ENCODE peak calls at places on chromosomes 3 and 15, in five cellular contexts. One of them, this sample, is unnamed.

GRCh38 chr15:29805043-29805707 is 17.1 kb downstream of the TJP1 start:
- DNase-seq in pancreas: no peak
- DNase-seq in ovary: peak
- DNase-seq in upper lobe of right lung: no peak
- DNase-seq in PC-9: no peak
- DNase-seq in this sample: no peak

GRCh38 chr15:40436116-40436891 is 4.4 kb upstream of the BAHD1 start:
- DNase-seq in ovary: peak
- DNase-seq in upper lobe of right lung: no peak
- DNase-seq in pancreas: no peak
- DNase-seq in PC-9: no peak
- DNase-seq in this sample: no peak

GRCh38 chr3:97256060-97256459 is 441.7 kb downstream of the EPHA6 start:
- DNase-seq in upper lobe of right lung: no peak
- DNase-seq in ovary: no peak
- DNase-seq in PC-9: no peak
- DNase-seq in pancreas: no peak
- DNase-seq in this sample: no peak

GRCh38 chr3:108862865-108863798 is 40.5 kb downstream of the TRAT1 start:
- DNase-seq in upper lobe of right lung: no peak
- DNase-seq in PC-9: no peak
- DNase-seq in ovary: no peak
- DNase-seq in pancreas: no peak
- DNase-seq in this sample: no peak

GRCh38 chr3:196659901-196660351 is 20.4 kb downstream of the NRROS start:
- DNase-seq in ovary: no peak
- DNase-seq in upper lobe of right lung: no peak
- DNase-seq in pancreas: no peak
- DNase-seq in PC-9: no peak
- DNase-seq in this sample: no peak

GRCh38 chr3:105837143-105837740 is 31.6 kb downstream of the CBLB start:
- DNase-seq in ovary: no peak
- DNase-seq in PC-9: no peak
- DNase-seq in pancreas: no peak
- DNase-seq in upper lobe of right lung: no peak
- DNase-seq in this sample: no peak

GRCh38 chr3:173913397-173913796 is 515.9 kb downstream of the NLGN1 start:
- DNase-seq in upper lobe of right lung: no peak
- DNase-seq in pancreas: no peak
- DNase-seq in PC-9: no peak
- DNase-seq in ovary: no peak
- DNase-seq in this sample: no peak

GRCh38 chr15:45167631-45168205 is 20.0 kb downstream of the SHF start:
- DNase-seq in PC-9: no peak
- DNase-seq in upper lobe of right lung: no peak
- DNase-seq in pancreas: no peak
- DNase-seq in ovary: no peak
- DNase-seq in this sample: no peak

GRCh38 chr15:42143866-42144625 is 12.4 kb downstream of the PLA2G4F start:
- DNase-seq in PC-9: no peak
- DNase-seq in ovary: no peak
- DNase-seq in pancreas: peak
- DNase-seq in upper lobe of right lung: peak
- DNase-seq in this sample: no peak

GRCh38 chr3:154602241-154602640 is 172.3 kb upstream of the GPR149 start:
- DNase-seq in ovary: no peak
- DNase-seq in upper lobe of right lung: no peak
- DNase-seq in PC-9: no peak
- DNase-seq in pancreas: no peak
- DNase-seq in this sample: no peak

GRCh38 chr15:91668370-91668769 is 185.1 kb upstream of the SLCO3A1 start:
- DNase-seq in ovary: no peak
- DNase-seq in PC-9: no peak
- DNase-seq in upper lobe of right lung: no peak
- DNase-seq in pancreas: no peak
- DNase-seq in this sample: no peak

GRCh38 chr3:156256945-156257344 is 136.6 kb downstream of the KCNAB1 start:
- DNase-seq in upper lobe of right lung: no peak
- DNase-seq in pancreas: no peak
- DNase-seq in ovary: no peak
- DNase-seq in PC-9: no peak
- DNase-seq in this sample: no peak

GRCh38 chr3:196872316-196872715 is 4.6 kb downstream of the SENP5 start:
- DNase-seq in PC-9: no peak
- DNase-seq in upper lobe of right lung: no peak
- DNase-seq in ovary: no peak
- DNase-seq in pancreas: no peak
- DNase-seq in this sample: no peak

GRCh38 chr3:13420817-13421755 is 964 bp upstream of the NUP210 start:
- DNase-seq in ovary: no peak
- DNase-seq in pancreas: no peak
- DNase-seq in upper lobe of right lung: peak
- DNase-seq in PC-9: peak
- DNase-seq in this sample: peak

GRCh38 chr15:65096481-65097385 is 18.3 kb downstream of the UBAP1L start:
- DNase-seq in pancreas: peak
- DNase-seq in ovary: no peak
- DNase-seq in upper lobe of right lung: no peak
- DNase-seq in PC-9: no peak
- DNase-seq in this sample: no peak

GRCh38 chr3:45957606-45958005 is 14.3 kb downstream of the CXCR6 start:
- DNase-seq in pancreas: no peak
- DNase-seq in PC-9: no peak
- DNase-seq in upper lobe of right lung: no peak
- DNase-seq in ovary: no peak
- DNase-seq in this sample: no peak

GRCh38 chr15:97517726-97518125 is 442.8 kb upstream of the ARRDC4 start:
- DNase-seq in ovary: no peak
- DNase-seq in upper lobe of right lung: no peak
- DNase-seq in PC-9: no peak
- DNase-seq in pancreas: no peak
- DNase-seq in this sample: no peak

GRCh38 chr3:113166719-113167492 is 44.5 kb upstream of the BOC start:
- DNase-seq in ovary: peak
- DNase-seq in PC-9: peak
- DNase-seq in pancreas: no peak
- DNase-seq in upper lobe of right lung: no peak
- DNase-seq in this sample: no peak

GRCh38 chr3:187040637-187041361 is 98.5 kb downstream of the RPL39L start:
- DNase-seq in upper lobe of right lung: no peak
- DNase-seq in pancreas: no peak
- DNase-seq in PC-9: no peak
- DNase-seq in ovary: no peak
- DNase-seq in this sample: no peak

GRCh38 chr3:108073712-108074431 is 17.0 kb downstream of the CD47 start:
- DNase-seq in ovary: no peak
- DNase-seq in PC-9: no peak
- DNase-seq in pancreas: no peak
- DNase-seq in upper lobe of right lung: no peak
- DNase-seq in this sample: no peak

GRCh38 chr3:115789480-115789879 is 166.2 kb downstream of the GAP43 start:
- DNase-seq in upper lobe of right lung: no peak
- DNase-seq in PC-9: peak
- DNase-seq in pancreas: no peak
- DNase-seq in ovary: no peak
- DNase-seq in this sample: no peak

GRCh38 chr3:31699309-31699953 is 166.7 kb downstream of the STT3B start:
- DNase-seq in ovary: no peak
- DNase-seq in pancreas: no peak
- DNase-seq in upper lobe of right lung: no peak
- DNase-seq in PC-9: peak
- DNase-seq in this sample: no peak

GRCh38 chr15:99454941-99455795 is 110.6 kb upstream of the MEF2A start:
- DNase-seq in upper lobe of right lung: peak
- DNase-seq in ovary: peak
- DNase-seq in PC-9: peak
- DNase-seq in pancreas: no peak
- DNase-seq in this sample: peak

GRCh38 chr15:53128652-53129051 is 338.5 kb upstream of the ONECUT1 start:
- DNase-seq in pancreas: no peak
- DNase-seq in PC-9: no peak
- DNase-seq in upper lobe of right lung: no peak
- DNase-seq in ovary: no peak
- DNase-seq in this sample: no peak

GRCh38 chr15:75123395-75123794 is 78.3 kb upstream of the C15orf39 start:
- DNase-seq in PC-9: no peak
- DNase-seq in ovary: no peak
- DNase-seq in upper lobe of right lung: no peak
- DNase-seq in pancreas: no peak
- DNase-seq in this sample: no peak

GRCh38 chr15:92663250-92663951 is 7.8 kb upstream of the FAM174B start:
- DNase-seq in upper lobe of right lung: no peak
- DNase-seq in PC-9: no peak
- DNase-seq in ovary: no peak
- DNase-seq in pancreas: no peak
- DNase-seq in this sample: no peak

GRCh38 chr15:96893159-96893906 is 562.8 kb downstream of the NR2F2 start:
- DNase-seq in ovary: peak
- DNase-seq in PC-9: no peak
- DNase-seq in upper lobe of right lung: no peak
- DNase-seq in pancreas: no peak
- DNase-seq in this sample: no peak

GRCh38 chr3:43217633-43218032 is 68.7 kb upstream of the SNRK start:
- DNase-seq in PC-9: no peak
- DNase-seq in upper lobe of right lung: no peak
- DNase-seq in pancreas: no peak
- DNase-seq in ovary: no peak
- DNase-seq in this sample: no peak

GRCh38 chr15:78640840-78641733 is at the start of gene CHRNB4:
- DNase-seq in pancreas: peak
- DNase-seq in PC-9: peak
- DNase-seq in upper lobe of right lung: no peak
- DNase-seq in ovary: no peak
- DNase-seq in this sample: no peak

GRCh38 chr3:142888099-142888483 is 792 bp downstream of the PCOLCE2 start:
- DNase-seq in pancreas: peak
- DNase-seq in ovary: no peak
- DNase-seq in upper lobe of right lung: no peak
- DNase-seq in PC-9: no peak
- DNase-seq in this sample: no peak

DNA sequence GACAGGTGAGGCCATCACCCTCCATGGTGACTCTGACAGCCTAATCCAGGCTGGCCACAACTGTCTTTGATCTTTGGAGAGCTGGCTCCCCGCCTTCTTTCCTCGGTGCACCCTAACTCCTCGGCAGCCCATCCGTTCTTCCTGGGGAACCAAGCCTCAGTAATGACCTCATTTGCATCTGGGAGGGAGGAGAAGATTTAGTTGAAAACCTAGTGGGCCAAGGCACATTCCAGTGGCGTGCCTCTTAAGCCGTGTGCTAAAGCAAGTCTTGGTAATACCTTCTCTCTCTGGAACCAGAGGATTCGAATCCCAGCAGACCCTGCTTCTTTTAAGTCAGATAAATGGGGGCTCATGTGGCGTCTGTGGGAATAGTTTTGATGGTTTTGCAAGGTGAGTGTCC is 233.1 kb downstream of the EBLN2 start:
- DNase-seq in pancreas: no peak
- DNase-seq in upper lobe of right lung: no peak
- DNase-seq in ovary: no peak
- DNase-seq in PC-9: no peak
- DNase-seq in this sample: no peak
- TF ChIP-seq CTCF in pancreas: no peak
- TF ChIP-seq CTCF in upper lobe of right lung: no peak
- TF ChIP-seq CTCF in ovary: no peak
- TF ChIP-seq CTCF in PC-9: no peak
- TF ChIP-seq CTCF in this sample: no peak

DNA sequence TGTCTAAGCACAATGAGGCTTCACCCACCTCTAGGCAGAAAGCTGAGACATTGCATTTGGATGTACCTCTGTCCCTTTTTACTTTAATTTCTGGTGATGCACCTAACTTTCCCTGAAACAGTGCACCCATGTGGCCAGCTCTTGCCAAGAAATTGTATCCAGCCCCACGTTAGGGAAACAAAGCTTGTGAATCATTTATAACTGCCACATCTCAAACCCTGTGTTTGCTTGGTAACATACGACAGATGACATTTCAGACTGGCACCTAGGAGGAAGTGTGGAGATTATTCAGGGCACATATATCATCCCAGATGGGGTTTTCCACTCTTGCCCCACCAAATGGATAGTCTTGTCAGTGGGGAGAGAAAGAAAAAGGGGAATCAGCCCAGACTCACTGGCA is 2.1 kb downstream of the CYB561D2 start:
- DNase-seq in PC-9: no peak
- DNase-seq in upper lobe of right lung: no peak
- DNase-seq in ovary: no peak
- DNase-seq in pancreas: no peak
- DNase-seq in this sample: no peak
- TF ChIP-seq CTCF in PC-9: no peak
- TF ChIP-seq CTCF in upper lobe of right lung: peak
- TF ChIP-seq CTCF in ovary: no peak
- TF ChIP-seq CTCF in pancreas: no peak
- TF ChIP-seq CTCF in this sample: no peak

GRCh38 chr3:50885070-50885469 is 210.3 kb downstream of the DOCK3 start:
- DNase-seq in PC-9: no peak
- DNase-seq in pancreas: no peak
- DNase-seq in upper lobe of right lung: no peak
- DNase-seq in ovary: no peak
- DNase-seq in this sample: no peak

GRCh38 chr3:50890688-50891344 is 216.1 kb downstream of the DOCK3 start:
- DNase-seq in PC-9: no peak
- DNase-seq in pancreas: no peak
- DNase-seq in upper lobe of right lung: no peak
- DNase-seq in ovary: no peak
- DNase-seq in this sample: no peak

DNA sequence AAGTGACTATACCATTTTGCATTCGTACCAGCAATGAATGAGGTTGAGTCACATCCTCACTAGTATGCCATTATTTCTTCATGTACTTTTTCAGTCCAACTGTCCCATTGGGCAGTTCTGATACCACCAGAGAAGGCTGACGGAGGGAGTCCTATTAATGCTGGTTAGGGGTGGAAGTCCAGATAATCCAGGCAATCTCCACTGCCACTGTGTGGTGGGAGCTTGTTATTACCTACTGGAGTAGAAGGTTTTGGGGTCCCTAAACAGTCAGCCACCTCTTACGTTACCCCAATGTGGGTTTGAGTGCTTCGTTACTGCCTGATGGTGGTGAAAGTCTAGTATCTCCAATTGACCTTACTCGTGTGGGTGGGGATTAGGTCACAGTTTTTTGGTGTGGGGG is 210.8 kb downstream of the DOCK3 start:
- DNase-seq in ovary: no peak
- DNase-seq in pancreas: no peak
- DNase-seq in upper lobe of right lung: no peak
- DNase-seq in PC-9: no peak
- DNase-seq in this sample: no peak
- TF ChIP-seq CTCF in ovary: no peak
- TF ChIP-seq CTCF in pancreas: no peak
- TF ChIP-seq CTCF in upper lobe of right lung: no peak
- TF ChIP-seq CTCF in PC-9: no peak
- TF ChIP-seq CTCF in this sample: no peak

DNA sequence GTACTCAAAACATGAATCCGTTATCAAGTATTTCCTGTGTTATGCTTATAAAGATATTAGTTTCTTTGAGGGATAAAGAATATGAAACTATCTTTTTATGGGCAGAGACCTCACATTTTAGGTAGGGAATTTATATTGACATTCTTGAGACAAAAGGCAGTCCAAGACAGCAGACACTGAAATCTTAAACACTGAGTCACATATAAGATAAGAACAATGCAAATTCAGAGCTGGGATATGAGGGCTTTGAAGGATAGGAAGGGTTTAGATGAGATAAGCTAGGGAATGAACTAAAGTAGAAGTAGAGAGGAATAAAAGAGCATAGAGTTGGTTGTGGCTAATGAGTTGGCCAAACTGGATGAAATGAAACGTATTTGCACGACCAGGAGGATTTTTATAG is 58.4 kb downstream of the ASTE1 start:
- DNase-seq in pancreas: no peak
- DNase-seq in PC-9: no peak
- DNase-seq in upper lobe of right lung: no peak
- DNase-seq in ovary: no peak
- DNase-seq in this sample: no peak
- TF ChIP-seq CTCF in pancreas: no peak
- TF ChIP-seq CTCF in PC-9: no peak
- TF ChIP-seq CTCF in upper lobe of right lung: no peak
- TF ChIP-seq CTCF in ovary: no peak
- TF ChIP-seq CTCF in this sample: no peak

This sample was measured in CD14-positive monocyte.